ENCODE peak calls at places on chromosome 18, in four cellular contexts. F, N, I and J are unnamed samples.

GRCh38 chr18:24086082-24086481 is 52.8 kb upstream of the CABYR start:
- DNase-seq in F (no peak), N (no peak), I (peak), J (no peak)

GRCh38 chr18:36572135-36572856 is 256.5 kb downstream of the TPGS2 start:
- DNase-seq in I (peak), F (no peak), N (peak), J (no peak)

GRCh38 chr18:9400197-9400596 is 65.6 kb downstream of the TWSG1 start:
- DNase-seq in N (no peak), F (no peak), I (no peak), J (no peak)

GRCh38 chr18:49024408-49024807 is 73.6 kb upstream of the SMAD7 start:
- DNase-seq in N (no peak), F (no peak), I (no peak), J (no peak)

GRCh38 chr18:43692291-43692690 is 415.0 kb upstream of the SYT4 start:
- DNase-seq in I (no peak), N (no peak), F (no peak), J (no peak)

GRCh38 chr18:22846088-22846683 is 86.9 kb upstream of the RBBP8 start:
- DNase-seq in N (peak), F (no peak), I (no peak), J (no peak)

GRCh38 chr18:46156838-46157237 is 52.7 kb downstream of the HAUS1 start:
- DNase-seq in I (no peak), N (no peak), F (no peak), J (no peak)

GRCh38 chr18:43139288-43139946 is 23.9 kb upstream of the RIT2 start:
- DNase-seq in F (no peak), N (no peak), I (no peak), J (no peak)

GRCh38 chr18:48663931-48664847 is 125.4 kb downstream of the CTIF start:
- DNase-seq in N (peak), F (peak), I (no peak), J (peak)

GRCh38 chr18:49814147-49814499 is 790 bp upstream of the ACAA2 start:
- DNase-seq in N (peak), F (no peak), I (no peak), J (no peak)

GRCh38 chr18:12336887-12337286 is 28.8 kb downstream of the TUBB6 start:
- DNase-seq in I (no peak), F (no peak), N (peak), J (no peak)